ENCODE peak calls at places on chromosomes 12 and 14, in eight cellular contexts. Y is mesothelial cell of epicardium, V is WTC11, K is GM12865, C is tibial nerve, J is bronchial epithelial cell, H is HFFc6, L is lung. E is an unnamed sample.

GRCh38 chr12:24034160-24034559 is 84.7 kb upstream of the SOX5 start:
- DNase-seq in H (no peak), Y (no peak), J (no peak), K (no peak), C (no peak), V (no peak), L (no peak), E (no peak)

GRCh38 chr14:103521438-103521961 is 1.1 kb downstream of the CKB start:
- DNase-seq in K (no peak), L (no peak), V (peak), C (no peak), H (no peak), Y (no peak), J (no peak), E (no peak)

GRCh38 chr12:115507951-115508722 is 769.4 kb downstream of the MED13L start:
- DNase-seq in H (no peak), L (no peak), J (no peak), Y (no peak), V (peak), C (no peak), K (no peak), E (no peak)

GRCh38 chr12:57627504-57628279 is 5.3 kb downstream of the B4GALNT1 start:
- DNase-seq in C (peak), J (no peak), K (no peak), V (peak), Y (peak), H (no peak), L (no peak), E (peak)

GRCh38 chr12:56267443-56268071 is 815 bp downstream of the COQ10A start:
- DNase-seq in J (no peak), L (no peak), K (peak), C (no peak), Y (no peak), H (no peak), V (peak), E (no peak)

GRCh38 chr14:95069018-95069417 is 88.3 kb downstream of the DICER1 start:
- DNase-seq in H (no peak), J (no peak), K (no peak), V (no peak), L (no peak), Y (no peak), C (no peak), E (no peak)

GRCh38 chr12:29148065-29148957 is 767 bp upstream of the FAR2 start:
- DNase-seq in J (no peak), C (peak), V (peak), K (no peak), H (no peak), Y (no peak), L (peak), E (no peak)

GRCh38 chr12:123150273-123150803 is 552 bp downstream of the PITPNM2 start:
- DNase-seq in L (no peak), H (no peak), C (no peak), Y (peak), K (no peak), V (peak), J (no peak), E (no peak)

GRCh38 chr14:104898195-104898558 is 26.5 kb upstream of the PLD4 start:
- DNase-seq in C (no peak), V (no peak), K (no peak), Y (no peak), L (no peak), H (no peak), J (no peak), E (no peak)

GRCh38 chr12:132886529-132887477 is 602 bp downstream of the CHFR start:
- DNase-seq in Y (no peak), C (no peak), V (peak), H (no peak), K (no peak), J (peak), L (peak), E (no peak)

GRCh38 chr12:72699362-72699761 is 427.2 kb downstream of the TRHDE start:
- DNase-seq in H (no peak), K (no peak), J (no peak), V (no peak), C (no peak), Y (no peak), L (no peak), E (no peak)

GRCh38 chr14:61109288-61109687 is 128.2 kb downstream of the SLC38A6 start:
- DNase-seq in J (no peak), Y (no peak), H (no peak), C (no peak), L (no peak), V (no peak), K (no peak), E (no peak)

GRCh38 chr14:68361231-68361630 is 431.6 kb downstream of the ZFP36L1 start:
- DNase-seq in L (peak), K (no peak), Y (no peak), H (peak), J (peak), C (no peak), V (no peak), E (no peak)

GRCh38 chr14:71169861-71170260 is 262.6 kb downstream of the PCNX1 start:
- DNase-seq in H (no peak), V (no peak), J (no peak), Y (no peak), C (no peak), K (no peak), L (no peak), E (no peak)
- TF ChIP-seq CTCF in H (no peak), V (no peak), J (no peak), Y (no peak), C (no peak), K (no peak), L (no peak), E (no peak)

GRCh38 chr12:44817687-44818086 is 58.4 kb downstream of the NELL2 start:
- DNase-seq in K (no peak), V (no peak), L (no peak), J (no peak), H (no peak), C (no peak), Y (no peak), E (no peak)

GRCh38 chr12:44816446-44817017 is 59.6 kb downstream of the NELL2 start:
- DNase-seq in J (no peak), Y (no peak), K (no peak), C (no peak), H (no peak), V (no peak), L (no peak), E (no peak)

GRCh38 chr12:44812062-44812461 is 64.1 kb downstream of the NELL2 start:
- DNase-seq in V (no peak), Y (no peak), K (peak), J (peak), L (no peak), H (no peak), C (no peak), E (no peak)
- TF ChIP-seq CTCF in V (no peak), Y (no peak), K (peak), J (peak), L (no peak), H (no peak), C (no peak), E (no peak)

DNA sequence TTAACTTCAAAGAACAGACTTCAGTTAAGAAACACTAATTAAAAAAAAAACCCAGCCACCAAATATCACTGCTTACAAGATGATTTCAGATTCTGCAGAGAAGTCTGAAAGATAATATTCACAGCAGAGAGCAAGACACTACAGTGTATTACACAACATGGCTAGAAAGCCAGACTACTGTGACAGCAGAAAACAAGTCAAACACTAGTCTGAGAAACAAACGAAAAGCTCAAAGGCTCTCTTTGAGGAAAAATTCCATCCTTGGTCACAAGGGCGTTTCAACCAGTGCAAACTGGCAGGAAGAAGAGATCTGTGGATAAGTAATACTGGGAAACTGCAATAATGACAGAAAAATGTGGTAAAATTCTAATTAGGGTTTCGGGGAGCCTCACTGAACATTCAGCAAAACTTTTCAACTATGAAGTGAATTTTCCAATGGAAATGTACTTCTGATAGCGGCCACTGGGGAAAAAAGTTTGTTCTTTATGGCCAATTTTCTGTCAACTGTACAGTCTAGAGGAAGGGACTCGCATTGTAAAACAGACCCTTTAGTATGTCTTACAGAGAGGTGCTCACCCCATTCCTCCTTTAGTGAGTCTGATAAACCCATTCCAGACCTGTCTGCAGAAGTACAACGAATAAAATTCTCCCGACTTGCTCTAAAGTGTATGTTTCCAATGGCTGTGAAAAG is 50.4 kb downstream of the ACADS start:
- DNase-seq in H (no peak), V (no peak), K (no peak), J (no peak), L (no peak), C (no peak), Y (no peak), E (no peak)
- TF ChIP-seq CTCF in H (peak), V (no peak), K (peak), J (no peak), L (no peak), C (peak), Y (peak), E (peak)

GRCh38 chr12:65280306-65280705 is 1.8 kb downstream of the MSRB3 start:
- DNase-seq in V (no peak), H (no peak), C (no peak), Y (no peak), J (no peak), K (no peak), L (no peak), E (no peak)

GRCh38 chr12:65279387-65280112 is 1.1 kb downstream of the MSRB3 start:
- DNase-seq in H (no peak), V (no peak), L (no peak), J (no peak), K (no peak), C (no peak), Y (no peak), E (no peak)

GRCh38 chr12:65278576-65279386 is at the start of gene MSRB3:
- DNase-seq in V (peak), C (peak), Y (peak), L (peak), K (peak), J (peak), H (peak), E (peak)

GRCh38 chr12:65277994-65278575 is 398 bp upstream of the MSRB3 start:
- DNase-seq in C (no peak), Y (peak), L (no peak), K (no peak), J (no peak), V (no peak), H (no peak), E (no peak)

DNA sequence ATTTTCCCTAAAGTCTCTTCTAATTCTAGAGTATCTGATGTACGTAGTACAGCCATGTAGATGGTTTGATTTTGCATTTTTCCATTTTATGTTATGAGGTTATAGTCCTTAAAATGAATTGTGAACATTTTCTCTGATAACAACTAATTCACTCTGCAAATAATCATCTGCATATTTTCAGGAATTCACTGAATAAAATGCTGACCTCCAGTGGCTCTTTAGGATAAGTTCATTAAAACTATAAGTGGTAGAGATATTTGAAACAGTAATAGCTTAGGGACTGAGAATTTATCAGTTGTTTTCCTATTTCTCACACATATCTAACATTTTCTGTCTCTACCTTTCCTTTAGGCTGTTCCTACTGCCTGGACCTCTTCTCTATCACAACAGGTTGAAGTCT is 4.4 kb downstream of the MSRB3 start:
- DNase-seq in Y (no peak), L (no peak), H (no peak), K (no peak), J (no peak), C (no peak), V (no peak), E (no peak)
- TF ChIP-seq CTCF in Y (no peak), L (no peak), H (peak), K (no peak), J (no peak), C (no peak), V (no peak), E (no peak)

GRCh38 chr12:130747867-130748740 is 32.0 kb upstream of the RIMBP2 start:
- DNase-seq in L (peak), K (peak), J (peak), H (peak), Y (peak), V (peak), C (peak), E (peak)

GRCh38 chr12:130754234-130755001 is 38.3 kb upstream of the RIMBP2 start:
- DNase-seq in V (no peak), L (no peak), C (no peak), J (no peak), K (no peak), H (no peak), Y (no peak), E (no peak)

GRCh38 chr12:130748786-130749185 is 32.7 kb upstream of the RIMBP2 start:
- DNase-seq in L (no peak), H (no peak), V (no peak), K (no peak), C (no peak), Y (no peak), J (no peak), E (no peak)

DNA sequence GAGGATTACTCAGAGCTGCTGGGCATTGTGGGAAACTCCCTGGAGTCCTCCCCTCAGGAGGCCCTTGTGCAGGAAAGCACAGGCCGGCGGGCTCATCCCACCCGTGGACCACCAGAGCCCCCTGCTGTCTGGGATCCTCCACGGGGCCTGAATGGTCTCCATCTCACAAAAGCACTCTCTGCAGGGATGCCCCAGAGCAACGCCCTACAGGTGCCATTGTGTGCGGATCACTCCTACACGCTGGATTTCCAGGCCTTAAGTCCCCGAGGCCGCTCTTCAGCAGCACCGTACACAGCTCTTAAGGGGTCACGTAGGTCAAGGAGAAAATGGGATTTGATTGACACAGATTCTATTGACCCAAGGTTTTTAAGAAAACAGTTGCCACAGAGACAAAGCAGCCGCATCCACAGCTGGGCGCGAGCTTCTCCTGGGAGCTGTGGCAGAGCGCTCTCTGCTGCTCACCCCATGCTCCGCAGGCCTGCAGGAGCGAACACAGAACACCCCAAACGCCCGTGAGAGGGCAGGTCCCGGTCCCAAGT is 36.7 kb upstream of the RIMBP2 start:
- DNase-seq in V (peak), L (no peak), C (no peak), Y (no peak), K (no peak), H (no peak), J (no peak), E (no peak)
- TF ChIP-seq CTCF in V (peak), L (no peak), C (no peak), Y (no peak), K (no peak), H (no peak), J (no peak), E (no peak)

E was measured in osteocyte.